ENCODE peak calls at places on chromosomes 11 and 22, in eight cellular contexts. F is K562, I is breast epithelium, T is stomach, J is GM12878, X is A549, D is gastrocnemius medialis, Z is heart left ventricle. G is an unnamed sample.

GRCh38 chr11:66126808-66127555 is 56.9 kb downstream of the PACS1 start:
- DNase-seq in F (no peak), X (no peak), I (no peak), T (peak; percentile 56), J (no peak), D (peak; percentile 25), Z (peak; percentile 75), G (peak; percentile 73)

GRCh38 chr11:83734120-83734519 is 448.0 kb upstream of the CCDC90B start:
- DNase-seq in F (no peak), D (no peak), T (no peak), Z (no peak), J (no peak), I (no peak), X (no peak), G (no peak)

GRCh38 chr22:17634696-17635095 is 3.9 kb upstream of the BCL2L13 start:
- DNase-seq in T (no peak), X (no peak), I (no peak), F (no peak), D (no peak), J (no peak), Z (no peak), G (no peak)

GRCh38 chr11:11010624-11011127 is 152.8 kb upstream of the ZBED5 start:
- DNase-seq in X (peak; percentile 40), I (no peak), T (peak; percentile 28), D (no peak), F (no peak), J (no peak), Z (no peak), G (peak; percentile 62)

GRCh38 chr11:36500315-36500721 is 9.8 kb downstream of the TRAF6 start:
- DNase-seq in X (peak; percentile 10), D (peak; percentile 28), J (no peak), Z (no peak), T (no peak), F (no peak), I (no peak), G (no peak)

GRCh38 chr11:81420668-81421550 is 1312.8 kb downstream of the FAM181B start:
- DNase-seq in I (no peak), D (no peak), X (no peak), T (no peak), J (no peak), F (no peak), Z (no peak), G (no peak)

GRCh38 chr11:7578276-7578955 is 64.6 kb downstream of the PPFIBP2 start:
- DNase-seq in T (no peak), D (no peak), F (no peak), X (no peak), J (no peak), Z (no peak), I (no peak), G (no peak)

GRCh38 chr11:1946812-1947480 is at the start of gene MRPL23:
- DNase-seq in J (no peak), T (no peak), X (no peak), I (no peak), F (no peak), D (no peak), Z (peak; percentile 45), G (no peak)

GRCh38 chr11:1924646-1925372 is 5.3 kb downstream of the TNNT3 start:
- DNase-seq in F (no peak), D (no peak), X (no peak), T (no peak), Z (peak; percentile 46), J (no peak), I (no peak), G (no peak)

GRCh38 chr22:20996031-20996410 is 5.9 kb downstream of the THAP7 start:
- DNase-seq in J (no peak), T (no peak), I (no peak), F (no peak), X (no peak), Z (no peak), D (no peak), G (no peak)

GRCh38 chr11:15196704-15197103 is 82.0 kb downstream of the INSC start:
- DNase-seq in D (no peak), Z (no peak), T (no peak), I (no peak), F (no peak), X (no peak), J (no peak), G (no peak)

GRCh38 chr11:112366012-112366411 is 105.4 kb upstream of the PLET1 start:
- DNase-seq in D (no peak), F (no peak), Z (no peak), X (no peak), T (no peak), I (no peak), J (no peak), G (no peak)

GRCh38 chr11:106172389-106172991 is 95.0 kb downstream of the AASDHPPT start:
- DNase-seq in D (no peak), Z (no peak), T (no peak), F (no peak), X (no peak), J (no peak), I (no peak), G (no peak)

GRCh38 chr11:11025087-11025486 is 167.2 kb upstream of the ZBED5 start:
- DNase-seq in F (no peak), D (no peak), X (no peak), T (no peak), J (no peak), I (no peak), Z (no peak), G (no peak)

GRCh38 chr11:9615031-9615451 is 41.6 kb downstream of the WEE1 start:
- DNase-seq in X (no peak), T (no peak), F (no peak), Z (no peak), D (no peak), I (no peak), J (peak; percentile 77), G (no peak)

GRCh38 chr22:37496651-37497599 is 10.7 kb upstream of the MFNG start:
- DNase-seq in J (no peak), Z (no peak), D (no peak), I (no peak), F (no peak), X (peak; percentile 31), T (no peak), G (no peak)

GRCh38 chr11:61053198-61053597 is 49.1 kb upstream of the CD5 start:
- DNase-seq in I (no peak), X (no peak), J (no peak), T (no peak), F (no peak), Z (no peak), D (no peak), G (no peak)

GRCh38 chr22:19716829-19717105 is 2.5 kb downstream of the SEPTIN5 start:
- DNase-seq in F (no peak), I (no peak), D (no peak), J (no peak), T (no peak), Z (peak; percentile 57), X (no peak), G (no peak)

GRCh38 chr11:43833657-43834073 is 47.0 kb upstream of the ALKBH3 start:
- DNase-seq in X (no peak), I (no peak), F (no peak), T (peak; percentile 34), J (no peak), Z (no peak), D (no peak), G (no peak)

GRCh38 chr22:23743303-23743705 is 7.6 kb downstream of the ZNF70 start:
- DNase-seq in T (no peak), I (no peak), Z (no peak), J (no peak), F (no peak), D (peak; percentile 61), X (no peak), G (no peak)

GRCh38 chr11:96337541-96338530 is 5.2 kb downstream of the MAML2 start:
- DNase-seq in F (no peak), J (no peak), I (no peak), Z (no peak), X (no peak), D (no peak), T (no peak), G (no peak)

DNA sequence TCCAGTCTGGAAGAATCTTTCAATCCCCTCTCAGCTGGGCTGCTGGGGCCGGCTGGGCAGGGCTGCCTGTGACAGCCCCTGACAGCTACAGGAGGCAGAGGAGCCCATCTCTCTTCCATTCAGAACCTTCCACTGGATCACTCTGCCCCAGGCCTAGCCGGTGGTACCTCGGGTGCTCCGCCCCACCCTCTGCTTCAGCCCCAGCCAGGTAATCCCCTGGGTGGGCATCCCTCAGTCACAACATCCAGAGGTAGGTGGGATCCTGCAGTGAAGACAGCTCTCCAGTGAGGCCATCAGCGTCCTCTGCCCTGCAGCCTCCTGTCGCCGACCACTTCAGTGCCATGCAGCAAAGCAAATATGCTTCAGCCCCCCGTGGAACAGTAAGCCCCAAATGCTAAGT is 223.7 kb downstream of the DSCAML1 start:
- DNase-seq in D (no peak), X (no peak), Z (no peak), J (no peak), F (no peak), T (no peak), I (no peak), G (no peak)
- H3K4me3 ChIP-seq in D (no peak overlapping the region), X (no peak overlapping the region), Z (no peak overlapping the region), J (no peak overlapping the region), F (no peak overlapping the region), T (no peak overlapping the region), I (no peak overlapping the region), G (no peak overlapping the region)

DNA sequence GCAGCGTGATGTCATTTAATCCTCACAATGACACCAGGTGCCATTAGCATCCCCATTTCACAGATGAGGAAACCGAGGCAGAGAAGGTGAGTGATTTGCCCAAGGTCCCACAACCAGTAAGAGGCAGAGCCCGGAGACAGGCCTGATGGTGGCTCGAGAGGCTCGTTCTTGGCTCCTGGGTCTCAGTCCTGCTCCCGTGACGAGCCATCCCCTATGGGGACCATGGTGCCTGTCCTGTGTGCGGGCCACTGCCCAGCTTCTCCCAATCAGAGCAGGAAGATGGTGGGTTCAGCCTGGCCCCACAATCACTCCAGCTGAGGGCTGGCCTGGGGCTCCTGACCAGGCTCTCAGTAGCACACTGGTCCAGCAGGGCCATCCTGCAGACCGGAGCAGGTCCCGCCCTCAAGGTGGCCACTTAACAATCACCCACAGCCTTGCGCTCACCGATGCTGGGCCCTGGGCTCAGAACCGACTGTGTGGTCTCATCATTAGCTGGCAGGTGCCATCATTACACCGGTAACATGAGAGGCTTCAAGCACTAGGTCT is 3.6 kb downstream of the ALDH3B1 start:
- DNase-seq in Z (no peak), D (no peak), T (no peak), I (no peak), J (no peak), F (no peak), X (no peak), G (no peak)
- H3K4me1 ChIP-seq in Z (peaks cover 65% of the 10 kb centered on the region), D (peaks cover 7% of the 10 kb centered on the region), T (peaks cover 88% of the 10 kb centered on the region), I (peaks cover 35% of the 10 kb centered on the region), J (peaks cover 15% of the 10 kb centered on the region), F (peaks cover 22% of the 10 kb centered on the region), X (peaks cover 83% of the 10 kb centered on the region), G (peaks cover 61% of the 10 kb centered on the region)

GRCh38 chr11:75734491-75735180 is 17.0 kb downstream of the MOGAT2 start:
- DNase-seq in J (no peak), I (no peak), F (no peak), D (peak; percentile 16), Z (no peak), X (no peak), T (peak; percentile 50), G (no peak)
- TF ChIP-seq POLR2A in J (no peak), I (no peak), F (no peak), D (no peak), Z (no peak), X (no peak), T (no peak), G (no peak)

DNA sequence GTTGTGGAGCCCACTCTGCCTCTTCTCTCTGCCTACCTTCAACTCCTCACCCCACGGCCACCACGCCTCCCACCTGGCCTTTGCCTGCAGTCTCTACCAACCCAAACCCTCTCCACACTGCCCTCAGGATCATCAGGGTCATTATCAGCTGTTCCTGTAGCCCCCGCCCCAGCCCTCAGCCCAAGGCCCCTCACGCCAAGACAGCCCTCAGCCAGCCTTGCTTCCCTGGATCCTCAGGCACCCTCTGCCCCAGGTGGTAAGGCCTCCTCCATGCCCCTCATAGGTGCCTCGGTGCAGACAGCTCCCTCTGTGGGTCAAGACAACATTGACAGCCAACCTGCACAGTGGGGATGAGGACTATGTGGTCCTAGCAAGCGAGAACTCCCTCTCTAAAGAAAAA is 1.7 kb downstream of the SBF1 start:
- DNase-seq in J (no peak), I (no peak), X (peak; percentile 60), D (no peak), Z (no peak), T (no peak), F (no peak), G (no peak)
- H3K4me3 ChIP-seq in J (peak overlapping the region; percentile 96), I (peak overlapping the region; percentile 89), X (no peak overlapping the region), D (peak overlapping the region; percentile 85), Z (peak overlapping the region; percentile 87), T (peak overlapping the region; percentile 99), F (peak overlapping the region; percentile 63), G (peak overlapping the region; percentile 96)

G was measured in thyroid gland.